ENCODE peak calls at places on chromosomes 6 and 20, in nine cellular contexts. V is activated naive CD4-positive, alpha-beta T cell; P is hepatic stellate cell; Y is HTR-8/SVneo; E is H4; C is H9; X is Karpas-422; D is fibroblast of villous mesenchyme; S is AG10803. I is an unnamed sample.

GRCh38 chr6:111552999-111553398 is 52.7 kb downstream of the TRAF3IP2 start:
- DNase-seq in V (no peak), P (no peak), Y (no peak), E (no peak), C (no peak), X (no peak), D (no peak), S (no peak), I (no peak)

GRCh38 chr6:126444874-126445273 is 105.0 kb downstream of the CENPW start:
- DNase-seq in V (no peak), P (peak; percentile 1), Y (no peak), E (no peak), C (no peak), X (no peak), D (peak; percentile 26), S (peak; percentile 24), I (peak; percentile 16)

GRCh38 chr20:10005885-10006284 is 28.9 kb upstream of the ANKEF1 start:
- DNase-seq in V (no peak), P (no peak), Y (no peak), E (no peak), C (no peak), X (no peak), D (no peak), S (no peak), I (no peak)

GRCh38 chr6:146914563-146915483 is 289.4 kb upstream of the STXBP5 start:
- DNase-seq in V (no peak), P (peak; percentile 45), Y (peak; percentile 55), E (peak; percentile 83), C (no peak), X (no peak), D (peak; percentile 98), S (peak; percentile 96), I (peak; percentile 97)

GRCh38 chr6:33638581-33638980 is 17.5 kb downstream of the ITPR3 start:
- DNase-seq in V (no peak), P (no peak), Y (no peak), E (no peak), C (peak; percentile 23), X (no peak), D (no peak), S (no peak), I (no peak)

GRCh38 chr6:165985926-165986646 is 181.6 kb downstream of the TBXT start:
- DNase-seq in V (no peak), P (no peak), Y (no peak), E (no peak), C (no peak), X (no peak), D (no peak), S (no peak), I (peak; percentile 34)

GRCh38 chr20:58709703-58710039 is 17.1 kb downstream of the NPEPL1 start:
- DNase-seq in V (no peak), P (no peak), Y (no peak), E (no peak), C (no peak), X (no peak), D (no peak), S (no peak), I (no peak)

GRCh38 chr6:135030532-135031178 is 24.0 kb downstream of the HBS1L start:
- DNase-seq in V (no peak), P (no peak), Y (no peak), E (no peak), C (no peak), X (no peak), D (peak; percentile 30), S (peak; percentile 16), I (peak; percentile 42)

GRCh38 chr20:61896058-61896961 is 169.4 kb downstream of the TAF4 start:
- DNase-seq in V (no peak), P (peak; percentile 87), Y (peak; percentile 98), E (peak; percentile 15), C (peak; percentile 74), X (peak; percentile 84), D (peak; percentile 37), S (peak; percentile 45), I (peak; percentile 51)

GRCh38 chr20:45752747-45753146 is 30.6 kb downstream of the SPINT4 start:
- DNase-seq in V (no peak), P (no peak), Y (no peak), E (peak; percentile 11), C (no peak), X (no peak), D (peak; percentile 4), S (no peak), I (no peak)

GRCh38 chr6:117446851-117447250 is 21.1 kb upstream of the ROS1 start:
- DNase-seq in V (no peak), P (no peak), Y (no peak), E (no peak), C (no peak), X (no peak), D (no peak), S (no peak), I (no peak)

I was measured in fibroblast of pulmonary artery.